ENCODE peak calls at places on chromosomes 5 and 9, in seven cellular contexts. S, F, E, L, O, Z and K are unnamed samples. For H3K4me1 and H3K27me3, the result is how much of the 10 kb centered on the place peaks cover.

GRCh38 chr5:172102913-172103629 is 85.0 kb downstream of the STK10 start:
- DNase-seq in E (no peak), F (peak), L (peak), O (peak), Z (no peak), S (peak), K (no peak)

GRCh38 chr9:97387936-97388684 is 23.8 kb upstream of the TDRD7 start:
- DNase-seq in E (no peak), S (no peak), L (no peak), F (no peak), Z (no peak), O (no peak), K (no peak)

GRCh38 chr5:86968311-86968753 is 299.4 kb upstream of the RASA1 start:
- DNase-seq in S (no peak), E (no peak), F (no peak), O (no peak), Z (no peak), L (peak), K (no peak)

GRCh38 chr5:127761869-127762268 is 58.7 kb downstream of the CCDC192 start:
- DNase-seq in Z (no peak), E (no peak), S (no peak), L (no peak), O (no peak), F (no peak), K (no peak)

GRCh38 chr9:118059520-118060278 is 355.5 kb downstream of the TLR4 start:
- DNase-seq in E (no peak), S (no peak), L (peak), O (no peak), Z (no peak), F (no peak), K (no peak)

GRCh38 chr9:136927343-136928261 is 16.9 kb downstream of the FBXW5 start:
- DNase-seq in L (no peak), F (no peak), E (no peak), S (no peak), O (no peak), Z (no peak), K (no peak)

GRCh38 chr5:172459396-172460165 is 5.3 kb upstream of the SH3PXD2B start:
- DNase-seq in Z (no peak), E (no peak), F (no peak), L (no peak), S (no peak), O (no peak), K (no peak)

GRCh38 chr9:71210326-71210725 is 88.9 kb upstream of the TRPM3 start:
- DNase-seq in E (no peak), O (no peak), Z (no peak), L (no peak), F (no peak), S (no peak), K (no peak)

GRCh38 chr5:149228610-149229297 is 42.9 kb upstream of the AFAP1L1 start:
- DNase-seq in F (peak), E (no peak), Z (no peak), L (peak), S (peak), O (peak), K (peak)

GRCh38 chr5:142219146-142219545 is 105.7 kb downstream of the SPRY4 start:
- DNase-seq in L (peak), F (no peak), E (no peak), S (no peak), Z (no peak), O (no peak), K (no peak)

GRCh38 chr5:172642511-172642910 is 1.4 kb downstream of the NEURL1B start:
- DNase-seq in S (no peak), L (no peak), F (no peak), O (no peak), E (no peak), Z (no peak), K (no peak)

GRCh38 chr5:146828385-146828784 is 50.2 kb downstream of the PPP2R2B start:
- DNase-seq in F (no peak), E (no peak), Z (no peak), O (no peak), S (no peak), L (no peak), K (no peak)

GRCh38 chr5:158758666-158759065 is 341.1 kb downstream of the EBF1 start:
- DNase-seq in Z (no peak), F (no peak), S (no peak), L (no peak), O (no peak), E (no peak), K (no peak)

GRCh38 chr5:169160405-169160901 is 140.5 kb downstream of the SLIT3 start:
- DNase-seq in S (peak), L (peak), E (no peak), F (peak), Z (no peak), O (peak), K (no peak)

GRCh38 chr9:136232964-136233363 is 12.6 kb downstream of the QSOX2 start:
- DNase-seq in F (no peak), Z (no peak), S (no peak), E (no peak), O (no peak), L (no peak), K (no peak)

GRCh38 chr5:172591636-172592035 is 49.4 kb upstream of the NEURL1B start:
- DNase-seq in E (no peak), S (no peak), F (no peak), Z (no peak), L (no peak), O (no peak), K (peak)

GRCh38 chr5:36708996-36709395 is 102.6 kb downstream of the SLC1A3 start:
- DNase-seq in O (no peak), Z (no peak), F (no peak), L (no peak), E (no peak), S (no peak), K (no peak)

GRCh38 chr5:133985540-133986180 is 17.2 kb upstream of the C5orf15 start:
- DNase-seq in L (no peak), S (no peak), F (no peak), O (no peak), Z (no peak), E (no peak), K (no peak)

GRCh38 chr9:121942313-121942712 is 150.8 kb downstream of the TTLL11 start:
- DNase-seq in O (no peak), E (no peak), L (no peak), S (no peak), F (no peak), Z (no peak), K (no peak)
- H3K4me1 ChIP-seq in O (under half), E (under half), L (under half), S (under half), F (under half), Z (under half), K (under half)

DNA sequence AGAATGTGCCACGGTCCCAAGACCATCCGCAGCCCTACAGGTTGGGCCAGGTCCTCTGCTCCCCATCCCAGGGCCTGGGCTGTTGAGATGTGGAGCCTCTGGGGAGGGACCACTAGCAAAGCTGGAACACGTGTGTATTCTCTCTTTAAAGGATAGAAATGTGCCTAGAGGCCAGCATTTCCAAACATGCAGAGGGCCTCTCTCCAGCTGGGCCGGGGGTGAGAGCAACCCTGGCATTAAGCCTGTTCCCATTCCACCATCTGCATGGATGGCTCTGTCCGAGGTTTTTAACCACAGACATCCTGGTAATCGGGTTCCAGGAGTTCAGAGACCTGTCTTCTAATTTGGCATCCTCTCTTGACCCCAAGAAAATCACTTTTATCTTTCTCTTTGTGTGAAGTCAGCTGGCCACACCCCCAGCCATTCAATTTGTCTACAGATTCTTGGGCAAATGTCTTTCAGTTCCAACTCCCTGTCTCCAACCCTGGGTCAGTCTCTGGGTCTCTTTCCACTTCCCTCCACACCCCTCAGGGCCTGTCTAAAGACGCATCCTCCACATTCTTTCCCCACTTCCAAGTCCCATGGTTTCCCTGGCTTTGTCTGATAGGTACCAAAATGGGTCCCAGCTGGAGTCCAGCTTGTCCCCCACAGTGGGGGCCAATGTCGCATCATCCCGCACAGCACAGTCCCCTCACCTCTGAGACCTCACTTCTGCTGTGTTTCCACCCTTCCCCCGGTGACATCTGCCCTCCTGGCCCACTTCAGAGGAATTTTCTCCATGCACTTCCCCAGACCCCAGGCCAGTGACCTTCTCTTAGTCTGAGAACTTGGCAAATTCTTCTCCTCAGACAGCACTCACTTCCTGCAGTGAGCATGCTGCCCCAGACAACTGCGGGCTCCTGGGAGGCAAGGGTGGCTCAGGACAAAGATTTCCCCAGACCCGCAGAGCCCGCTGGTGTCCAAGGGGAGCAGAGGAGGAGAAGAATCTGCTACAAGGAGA is 56.8 kb downstream of the PTPDC1 start:
- DNase-seq in F (no peak), S (no peak), E (no peak), Z (no peak), O (no peak), L (no peak), K (no peak)
- H3K27ac ChIP-seq in F (peak), S (peak), E (peak), Z (no peak), O (peak), L (no peak), K (no peak)

GRCh38 chr5:73233461-73234151 is 60.6 kb downstream of the TMEM174 start:
- DNase-seq in O (no peak), L (no peak), Z (no peak), S (no peak), F (no peak), E (no peak), K (no peak)
- H3K27me3 ChIP-seq in O (half or more), L (under half), Z (half or more), S (under half), F (under half), E (half or more), K (under half)

GRCh38 chr9:92723801-92724323 is 40.8 kb downstream of the BICD2 start:
- DNase-seq in S (peak), L (no peak), E (no peak), Z (no peak), O (no peak), F (no peak), K (peak)

GRCh38 chr9:92724528-92725265 is 39.9 kb downstream of the BICD2 start:
- DNase-seq in L (no peak), S (peak), E (no peak), F (no peak), Z (no peak), O (no peak), K (peak)

GRCh38 chr9:92726348-92726747 is 38.3 kb downstream of the BICD2 start:
- DNase-seq in Z (no peak), L (no peak), F (peak), S (peak), O (no peak), E (no peak), K (no peak)

GRCh38 chr9:92725726-92726125 is 38.9 kb downstream of the BICD2 start:
- DNase-seq in O (no peak), L (no peak), Z (no peak), E (no peak), F (no peak), S (peak), K (no peak)

DNA sequence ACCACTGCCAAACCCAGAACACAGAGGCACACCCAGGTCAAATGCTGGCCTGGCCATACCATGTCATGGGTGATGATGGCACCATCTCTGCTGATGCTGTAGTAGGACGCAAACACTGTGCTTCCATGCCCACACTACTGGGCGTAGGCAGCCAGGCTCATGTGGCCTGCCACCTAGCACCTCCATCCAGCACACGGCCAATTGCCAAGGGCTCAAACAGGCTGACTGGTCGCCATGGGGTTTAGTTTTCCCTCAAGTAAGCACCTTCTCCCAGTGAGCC is 39.4 kb downstream of the BICD2 start:
- DNase-seq in S (no peak), F (no peak), L (no peak), Z (no peak), O (no peak), E (no peak), K (peak)
- H3K4me1 ChIP-seq in S (under half), F (under half), L (under half), Z (under half), O (under half), E (under half), K (under half)

DNA sequence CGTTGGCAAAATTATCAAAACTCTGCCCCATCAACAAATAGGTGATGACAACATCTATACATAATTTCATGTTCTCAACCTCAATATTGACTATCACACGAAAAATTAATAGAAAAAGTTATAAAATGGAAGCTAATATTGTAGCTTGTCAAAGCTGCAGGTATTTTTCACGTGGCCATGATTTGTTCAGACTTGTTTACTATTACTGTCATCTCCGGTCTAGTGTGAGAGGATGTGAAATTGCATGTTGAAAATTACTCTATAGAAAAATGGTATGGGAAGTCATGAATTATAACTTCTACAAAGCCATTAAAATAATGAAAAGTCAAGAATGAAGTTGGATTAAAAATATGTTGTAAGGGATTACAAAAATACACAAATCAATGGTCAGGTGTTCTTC is 385.8 kb downstream of the PTPRD start:
- DNase-seq in L (no peak), O (no peak), E (no peak), Z (no peak), S (no peak), F (no peak), K (no peak)
- H3K27ac ChIP-seq in L (no peak), O (no peak), E (no peak), Z (no peak), S (no peak), F (no peak), K (no peak)

DNA sequence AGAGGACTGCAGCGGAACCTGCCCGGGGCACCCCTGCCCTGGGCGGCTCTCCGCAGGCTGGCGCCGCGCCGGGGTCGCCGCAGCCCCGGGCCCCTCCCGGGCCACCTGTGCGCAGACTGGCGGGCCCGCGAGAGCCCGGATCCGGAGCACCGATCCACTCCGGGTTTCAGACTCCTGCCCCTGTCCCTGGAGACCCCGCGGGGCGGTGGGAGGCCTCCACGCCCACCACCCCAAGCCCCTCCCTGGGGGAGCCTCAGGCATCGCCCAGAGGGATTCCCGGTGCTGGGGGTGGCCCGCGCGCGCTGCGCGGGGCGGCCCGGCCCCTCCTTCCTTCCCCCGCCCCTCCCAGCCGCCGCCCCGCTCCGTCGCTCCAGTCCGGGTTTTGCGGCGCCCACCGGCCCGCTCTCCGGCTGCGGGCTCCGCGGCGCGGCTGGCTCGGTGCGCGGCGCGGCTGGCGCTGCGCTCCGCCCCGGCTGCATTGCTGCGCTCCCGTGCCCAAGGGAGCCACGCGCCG is at the start of gene UNC5A:
- DNase-seq in O (no peak), F (no peak), L (peak), E (no peak), S (no peak), Z (peak), K (no peak)
- H3K27me3 ChIP-seq in O (half or more), F (under half), L (under half), E (half or more), S (under half), Z (under half), K (under half)

GRCh38 chr5:176776916-176777315 is 33.4 kb upstream of the UNC5A start:
- DNase-seq in O (no peak), Z (no peak), L (no peak), S (peak), F (peak), E (peak), K (no peak)
- H3K4me1 ChIP-seq in O (under half), Z (under half), L (under half), S (under half), F (under half), E (under half), K (under half)

DNA sequence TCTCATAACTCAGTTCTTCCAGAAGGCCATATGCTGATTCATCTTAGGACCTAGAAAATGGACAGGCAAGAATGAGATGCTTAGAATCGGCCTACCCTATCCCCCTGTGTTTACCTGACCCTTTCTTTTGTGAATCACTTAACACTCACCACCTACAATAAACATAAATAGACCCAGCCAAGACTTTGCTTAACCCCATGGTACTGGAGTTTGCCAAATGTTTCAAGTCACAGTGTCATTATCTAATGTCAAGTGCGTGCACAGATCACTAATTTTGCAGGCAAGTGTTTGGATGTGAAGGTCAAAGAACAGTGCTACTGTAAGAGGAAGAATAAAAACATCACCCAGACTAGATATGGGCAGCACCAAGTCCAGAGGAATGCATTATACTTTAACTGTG is 77.5 kb downstream of the GLIS3 start:
- DNase-seq in L (no peak), O (no peak), Z (no peak), F (no peak), E (no peak), S (no peak), K (no peak)
- H3K27ac ChIP-seq in L (no peak), O (no peak), Z (no peak), F (no peak), E (no peak), S (no peak), K (no peak)

GRCh38 chr5:175557778-175558177 is 79.4 kb downstream of the SFXN1 start:
- DNase-seq in L (no peak), Z (no peak), E (no peak), S (no peak), F (no peak), O (no peak), K (no peak)
- H3K27me3 ChIP-seq in L (under half), Z (under half), E (under half), S (under half), F (under half), O (under half), K (under half)

GRCh38 chr9:129089246-129089645 is 8.3 kb downstream of the DOLPP1 start:
- DNase-seq in L (no peak), S (no peak), O (no peak), F (no peak), Z (no peak), E (no peak), K (peak)
- H3K4me1 ChIP-seq in L (under half), S (under half), O (under half), F (under half), Z (under half), E (under half), K (under half)